ENCODE peak calls at places on chromosomes 7 and 10, in six cellular contexts. D, K, Y, Q, A and R are unnamed samples. For H3K9me3, the result is how much of the 10 kb centered on the place peaks cover.

GRCh38 chr7:103613655-103614642 is 167.9 kb upstream of the SLC26A5 start:
- DNase-seq in K (no peak), D (no peak), A (no peak), Y (peak), Q (peak), R (peak)

GRCh38 chr10:34689053-34689452 is 126.0 kb downstream of the PARD3 start:
- DNase-seq in Y (no peak), Q (peak), D (no peak), A (no peak), K (no peak), R (no peak)

GRCh38 chr7:80900583-80901576 is 18.0 kb downstream of the SEMA3C start:
- DNase-seq in K (no peak), Y (no peak), A (no peak), D (no peak), Q (peak), R (peak)

GRCh38 chr7:128863433-128863989 is 855 bp downstream of the ATP6V1F start:
- DNase-seq in Y (peak), K (no peak), Q (peak), D (peak), A (peak), R (peak)

GRCh38 chr10:125231116-125231812 is 70.9 kb upstream of the CTBP2 start:
- DNase-seq in A (no peak), D (no peak), Y (no peak), Q (peak), K (no peak), R (no peak)

GRCh38 chr7:28873410-28873809 is 84.7 kb downstream of the TRIL start:
- DNase-seq in Q (no peak), K (no peak), A (no peak), Y (no peak), D (no peak), R (no peak)

GRCh38 chr10:12502526-12503274 is 153.4 kb downstream of the CAMK1D start:
- DNase-seq in K (no peak), D (no peak), Q (no peak), A (no peak), Y (no peak), R (no peak)

GRCh38 chr7:21617916-21618390 is 75.1 kb downstream of the DNAH11 start:
- DNase-seq in Y (no peak), K (peak), A (no peak), Q (peak), D (no peak), R (no peak)

GRCh38 chr10:90930070-90930837 is 9.4 kb upstream of the ANKRD1 start:
- DNase-seq in K (no peak), A (no peak), Q (peak), Y (peak), D (no peak), R (peak)

GRCh38 chr7:149020483-149020882 is 7.8 kb downstream of the PDIA4 start:
- DNase-seq in Q (no peak), K (no peak), Y (no peak), D (no peak), A (no peak), R (no peak)

GRCh38 chr7:49174396-49174795 is 250.0 kb downstream of the CDC14C start:
- DNase-seq in D (no peak), K (no peak), Q (no peak), A (no peak), Y (no peak), R (no peak)

GRCh38 chr7:132125096-132125495 is 451.2 kb downstream of the PLXNA4 start:
- DNase-seq in K (no peak), A (no peak), Y (no peak), Q (no peak), D (no peak), R (no peak)

GRCh38 chr10:44864042-44864436 is 47.1 kb upstream of the TMEM72 start:
- DNase-seq in A (no peak), Q (peak), K (no peak), D (peak), Y (no peak), R (peak)

GRCh38 chr7:111855161-111855841 is 293.0 kb upstream of the IMMP2L start:
- DNase-seq in K (no peak), Q (peak), D (no peak), A (no peak), Y (peak), R (peak)

GRCh38 chr7:140722254-140722653 is 25.7 kb downstream of the NDUFB2 start:
- DNase-seq in K (no peak), D (no peak), Q (no peak), Y (no peak), A (no peak), R (no peak)

GRCh38 chr7:14734839-14735321 is 167.7 kb downstream of the DGKB start:
- DNase-seq in A (no peak), Y (peak), D (no peak), Q (no peak), K (no peak), R (peak)

GRCh38 chr10:46528171-46528671 is 28.2 kb downstream of the GPRIN2 start:
- DNase-seq in A (peak), K (peak), D (no peak), Y (no peak), Q (no peak), R (no peak)

GRCh38 chr7:122310119-122311021 is 5.8 kb upstream of the FEZF1 start:
- DNase-seq in D (no peak), K (no peak), Y (no peak), A (no peak), Q (peak), R (peak)

GRCh38 chr7:30231271-30231670 is 53.1 kb upstream of the ZNRF2 start:
- DNase-seq in D (no peak), A (no peak), Q (no peak), Y (no peak), K (no peak), R (no peak)

GRCh38 chr7:47622586-47622945 is 40.7 kb upstream of the TNS3 start:
- DNase-seq in K (no peak), Y (no peak), A (no peak), D (no peak), Q (no peak), R (no peak)

GRCh38 chr10:75773139-75773801 is 341.8 kb downstream of the LRMDA start:
- DNase-seq in A (no peak), Q (peak), D (no peak), K (no peak), Y (no peak), R (peak)

GRCh38 chr7:157517782-157518513 is 181.1 kb downstream of the DNAJB6 start:
- DNase-seq in A (no peak), Y (no peak), D (no peak), K (peak), Q (no peak), R (no peak)

GRCh38 chr10:54800677-54801480 is at the start of gene PCDH15:
- DNase-seq in D (no peak), K (no peak), Y (peak), Q (peak), A (no peak), R (peak)

GRCh38 chr10:11776080-11776479 is 33.9 kb downstream of the ECHDC3 start:
- DNase-seq in Y (no peak), K (no peak), A (no peak), Q (no peak), D (no peak), R (no peak)

GRCh38 chr7:38825721-38826440 is 83.1 kb downstream of the VPS41 start:
- DNase-seq in Q (peak), K (no peak), D (no peak), A (no peak), Y (no peak), R (peak)

GRCh38 chr7:33250421-33250827 is 121.1 kb downstream of the BBS9 start:
- DNase-seq in K (no peak), A (no peak), Q (peak), D (no peak), Y (no peak), R (no peak)

GRCh38 chr7:19958309-19958896 is 185.0 kb upstream of the TMEM196 start:
- DNase-seq in Q (peak), A (no peak), D (no peak), Y (no peak), K (no peak), R (peak)

GRCh38 chr10:131448883-131449282 is 137.4 kb upstream of the TCERG1L start:
- DNase-seq in D (no peak), Y (no peak), Q (no peak), A (no peak), K (no peak), R (no peak)

GRCh38 chr10:97830064-97830463 is 19.6 kb upstream of the GOLGA7B start:
- DNase-seq in Q (no peak), K (no peak), D (no peak), Y (no peak), A (no peak), R (no peak)

GRCh38 chr7:93626869-93627268 is 52.3 kb upstream of the CALCR start:
- DNase-seq in D (no peak), Q (no peak), A (no peak), Y (no peak), K (no peak), R (no peak)

GRCh38 chr10:5585517-5586222 is 60.9 kb downstream of the CALML3 start:
- DNase-seq in D (no peak), A (no peak), K (no peak), Q (peak), Y (no peak), R (peak)

GRCh38 chr7:30796105-30796869 is 25.1 kb downstream of the MINDY4 start:
- DNase-seq in K (no peak), Y (no peak), D (no peak), Q (peak), A (no peak), R (peak)

GRCh38 chr10:83476211-83476610 is 663.1 kb upstream of the GHITM start:
- DNase-seq in A (no peak), Q (no peak), Y (no peak), K (no peak), D (no peak), R (no peak)

GRCh38 chr7:100109521-100110163 is 8.2 kb downstream of the AP4M1 start:
- DNase-seq in Q (no peak), K (no peak), A (no peak), D (no peak), Y (no peak), R (no peak)

GRCh38 chr7:132569884-132570614 is 6.2 kb downstream of the PLXNA4 start:
- DNase-seq in Y (no peak), A (no peak), Q (no peak), K (no peak), D (no peak), R (no peak)

GRCh38 chr7:139232377-139232717 is 1.3 kb downstream of the UBN2 start:
- DNase-seq in K (no peak), A (no peak), Q (no peak), Y (no peak), D (peak), R (no peak)

GRCh38 chr7:57348646-57349269 is 101.2 kb upstream of the ZNF716 start:
- DNase-seq in D (no peak), A (no peak), Y (no peak), K (peak), Q (no peak), R (no peak)
- H3K9me3 ChIP-seq in D (under half), A (under half), Y (under half), K (under half), Q (under half), R (under half)

GRCh38 chr10:20313665-20314064 is 497.4 kb downstream of the PLXDC2 start:
- DNase-seq in D (no peak), Q (no peak), K (no peak), A (no peak), Y (no peak), R (no peak)

GRCh38 chr10:20314431-20314830 is 498.2 kb downstream of the PLXDC2 start:
- DNase-seq in Y (no peak), K (no peak), Q (no peak), A (no peak), D (no peak), R (no peak)
- H3K9me3 ChIP-seq in Y (under half), K (under half), Q (under half), A (under half), D (under half), R (under half)

GRCh38 chr7:126541416-126541815 is 711.3 kb downstream of the GRM8 start:
- DNase-seq in A (no peak), K (no peak), D (no peak), Q (no peak), Y (no peak), R (no peak)
- H3K9me3 ChIP-seq in A (under half), K (under half), D (under half), Q (under half), Y (under half), R (under half)

GRCh38 chr7:4158826-4159225 is 523.3 kb upstream of the FOXK1 start:
- DNase-seq in Q (no peak), D (no peak), K (no peak), Y (no peak), A (no peak), R (no peak)
- H3K9me3 ChIP-seq in Q (under half), D (under half), K (under half), Y (under half), A (under half), R (under half)

GRCh38 chr7:57415730-57416129 is 34.2 kb upstream of the ZNF716 start:
- DNase-seq in Q (no peak), A (no peak), D (no peak), Y (no peak), K (no peak), R (no peak)
- H3K9me3 ChIP-seq in Q (under half), A (under half), D (under half), Y (under half), K (under half), R (under half)

GRCh38 chr7:98568891-98569290 is 48.2 kb upstream of the NPTX2 start:
- DNase-seq in D (no peak), Q (no peak), A (no peak), K (no peak), Y (no peak), R (no peak)
- H3K9me3 ChIP-seq in D (under half), Q (under half), A (under half), K (under half), Y (under half), R (under half)

DNA sequence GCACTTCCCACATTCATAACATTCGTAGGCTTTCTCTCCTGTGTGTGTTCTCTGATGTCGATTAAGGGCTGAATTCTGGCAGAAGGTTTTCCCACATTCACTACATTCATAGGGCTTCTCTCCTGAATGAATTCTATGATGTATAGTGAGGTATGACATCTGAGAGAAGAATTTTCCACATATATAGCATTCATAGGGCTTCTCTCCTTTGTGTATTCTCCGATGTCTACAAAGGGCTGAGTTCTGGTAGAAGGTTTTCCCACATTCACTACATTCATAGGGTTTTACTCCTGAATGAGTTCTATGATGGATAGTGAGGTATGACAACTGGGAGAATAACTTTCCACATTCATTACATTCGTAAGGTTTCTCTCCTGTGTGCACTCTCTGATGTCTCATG is 15.6 kb downstream of the ZNF12 start:
- DNase-seq in K (no peak), A (no peak), D (no peak), Q (no peak), Y (no peak), R (no peak)
- H3K9me3 ChIP-seq in K (half or more), A (half or more), D (half or more), Q (under half), Y (half or more), R (under half)

GRCh38 chr7:24959735-24960485 is 20.1 kb downstream of the OSBPL3 start:
- DNase-seq in Y (no peak), D (no peak), K (no peak), Q (no peak), A (no peak), R (no peak)
- H3K9me3 ChIP-seq in Y (under half), D (under half), K (under half), Q (under half), A (under half), R (under half)

DNA sequence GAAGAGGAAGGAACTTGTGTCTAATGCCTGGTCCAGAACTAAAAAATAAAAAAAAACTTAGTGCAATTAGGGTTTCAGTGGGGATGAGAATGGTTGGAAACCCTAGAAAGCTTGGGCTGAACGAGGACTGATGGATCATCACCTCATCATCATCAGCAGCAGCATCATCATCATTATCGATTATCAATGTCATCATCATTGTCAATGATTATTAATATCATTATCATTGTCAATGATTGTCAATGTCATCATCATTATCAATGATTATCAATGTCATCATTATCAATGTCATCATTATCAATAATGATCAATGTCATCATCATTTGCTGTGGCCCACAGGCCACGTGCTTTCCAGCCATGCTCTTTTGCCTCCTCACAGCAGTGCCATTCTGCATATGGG is 952.0 kb upstream of the ZNF722 start:
- DNase-seq in K (no peak), Q (no peak), D (no peak), Y (no peak), A (no peak), R (no peak)
- H3K9me3 ChIP-seq in K (under half), Q (under half), D (under half), Y (under half), A (under half), R (under half)

GRCh38 chr10:15124908-15125307 is 27.8 kb downstream of the RPP38 start:
- DNase-seq in Q (no peak), Y (no peak), D (no peak), A (no peak), K (no peak), R (no peak)
- H3K9me3 ChIP-seq in Q (under half), Y (under half), D (under half), A (under half), K (under half), R (under half)